ENCODE peak calls at places on chromosome 1, in nine cellular contexts. Q is kidney; Y is GM23248; A is CD4-positive, CD25-positive, alpha-beta regulatory T cell; W is PC-9; V is endothelial cell of umbilical vein; I is tibial artery; H is PC-3; K is BE2C. X is an unnamed sample. For H3K4me1 and H3K36me3, the result is how much of the 10 kb centered on the place peaks cover.

GRCh38 chr1:233668146-233668724 is 54.3 kb downstream of the KCNK1 start:
- DNase-seq in Q (no peak), Y (no peak), A (no peak), W (no peak), V (no peak), I (no peak), H (peak), K (no peak), X (no peak)

GRCh38 chr1:90122679-90123340 is 127.9 kb downstream of the ZNF326 start:
- DNase-seq in Q (no peak), Y (no peak), A (no peak), W (no peak), V (no peak), I (no peak), H (no peak), K (no peak), X (no peak)

GRCh38 chr1:90834354-90835171 is 117.5 kb upstream of the BARHL2 start:
- DNase-seq in Q (no peak), Y (peak), A (no peak), W (no peak), V (no peak), I (no peak), H (no peak), K (no peak), X (no peak)

GRCh38 chr1:6099787-6100765 is 54.4 kb downstream of the KCNAB2 start:
- DNase-seq in Q (peak), Y (no peak), A (no peak), W (no peak), V (no peak), I (no peak), H (peak), K (peak), X (no peak)

GRCh38 chr1:51347398-51348146 is 17.2 kb upstream of the TTC39A start:
- DNase-seq in Q (no peak), Y (no peak), A (no peak), W (no peak), V (no peak), I (no peak), H (no peak), K (no peak), X (no peak)

GRCh38 chr1:182957902-182958395 is 5.0 kb upstream of the SHCBP1L start:
- DNase-seq in Q (no peak), Y (no peak), A (no peak), W (no peak), V (no peak), I (no peak), H (no peak), K (no peak), X (no peak)

GRCh38 chr1:63827411-63828321 is 53.8 kb downstream of the ROR1 start:
- DNase-seq in Q (no peak), Y (peak), A (no peak), W (no peak), V (no peak), I (no peak), H (no peak), K (no peak), X (no peak)

GRCh38 chr1:111927652-111928051 is 61.8 kb downstream of the KCND3 start:
- DNase-seq in Q (no peak), Y (no peak), A (no peak), W (no peak), V (no peak), I (no peak), H (no peak), K (no peak), X (no peak)

GRCh38 chr1:19258353-19258752 is 6.7 kb downstream of the MRTO4 start:
- DNase-seq in Q (no peak), Y (no peak), A (no peak), W (no peak), V (no peak), I (no peak), H (no peak), K (no peak), X (no peak)

GRCh38 chr1:180236698-180237509 is 6.8 kb downstream of the LHX4 start:
- DNase-seq in Q (no peak), Y (no peak), A (no peak), W (no peak), V (no peak), I (peak), H (no peak), K (no peak), X (no peak)

GRCh38 chr1:167365360-167365759 is 144.7 kb downstream of the POU2F1 start:
- DNase-seq in Q (no peak), Y (no peak), A (no peak), W (no peak), V (no peak), I (no peak), H (no peak), K (no peak), X (no peak)

GRCh38 chr1:198462365-198463025 is 78.0 kb downstream of the ATP6V1G3 start:
- DNase-seq in Q (no peak), Y (peak), A (no peak), W (no peak), V (peak), I (no peak), H (peak), K (no peak), X (peak)

GRCh38 chr1:226083303-226084101 is 21.0 kb downstream of the H3-3A start:
- DNase-seq in Q (peak), Y (peak), A (peak), W (peak), V (peak), I (peak), H (peak), K (peak), X (peak)

GRCh38 chr1:85216697-85217096 is 15.9 kb upstream of the SYDE2 start:
- DNase-seq in Q (no peak), Y (no peak), A (no peak), W (no peak), V (no peak), I (no peak), H (no peak), K (no peak), X (no peak)

GRCh38 chr1:85223334-85223733 is 22.5 kb upstream of the SYDE2 start:
- DNase-seq in Q (no peak), Y (no peak), A (no peak), W (no peak), V (no peak), I (no peak), H (no peak), K (no peak), X (no peak)

GRCh38 chr1:85219853-85220610 is 19.2 kb upstream of the SYDE2 start:
- DNase-seq in Q (no peak), Y (no peak), A (no peak), W (no peak), V (no peak), I (no peak), H (no peak), K (no peak), X (no peak)

GRCh38 chr1:85224734-85225623 is 24.2 kb upstream of the SYDE2 start:
- DNase-seq in Q (no peak), Y (no peak), A (no peak), W (peak), V (no peak), I (no peak), H (peak), K (no peak), X (peak)

DNA sequence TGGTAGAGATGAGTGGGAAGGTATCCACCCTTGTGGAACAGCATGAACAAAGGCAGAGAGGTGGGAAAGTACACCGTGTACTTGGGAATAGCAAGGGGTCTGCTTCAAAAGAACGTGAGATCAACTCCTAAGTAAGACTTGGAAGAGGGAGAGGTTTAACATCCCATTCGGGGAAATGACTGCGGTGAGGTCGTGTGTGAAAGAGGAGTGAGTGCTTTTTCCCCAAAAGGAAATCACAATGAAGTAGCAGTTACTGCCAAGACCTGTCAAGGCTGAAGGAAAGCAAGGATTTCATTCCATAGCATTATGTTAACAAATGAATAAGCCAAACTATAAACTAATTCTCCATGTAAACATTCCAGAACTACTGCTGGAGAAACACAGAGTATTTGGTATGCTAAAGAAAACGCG is 19.9 kb upstream of the SYDE2 start:
- DNase-seq in Q (no peak), Y (no peak), A (no peak), W (no peak), V (no peak), I (no peak), H (no peak), K (no peak), X (peak)
- H3K4me3 ChIP-seq in Q (no peak), Y (no peak), A (no peak), W (no peak), V (no peak), I (no peak), H (no peak), K (no peak), X (no peak)

GRCh38 chr1:179047637-179048002 is 21.9 kb downstream of the FAM20B start:
- DNase-seq in Q (no peak), Y (no peak), A (no peak), W (no peak), V (no peak), I (no peak), H (no peak), K (no peak), X (no peak)
- H3K4me1 ChIP-seq in Q (under half), Y (under half), A (under half), W (under half), V (under half), I (under half), H (under half), K (under half), X (under half)

DNA sequence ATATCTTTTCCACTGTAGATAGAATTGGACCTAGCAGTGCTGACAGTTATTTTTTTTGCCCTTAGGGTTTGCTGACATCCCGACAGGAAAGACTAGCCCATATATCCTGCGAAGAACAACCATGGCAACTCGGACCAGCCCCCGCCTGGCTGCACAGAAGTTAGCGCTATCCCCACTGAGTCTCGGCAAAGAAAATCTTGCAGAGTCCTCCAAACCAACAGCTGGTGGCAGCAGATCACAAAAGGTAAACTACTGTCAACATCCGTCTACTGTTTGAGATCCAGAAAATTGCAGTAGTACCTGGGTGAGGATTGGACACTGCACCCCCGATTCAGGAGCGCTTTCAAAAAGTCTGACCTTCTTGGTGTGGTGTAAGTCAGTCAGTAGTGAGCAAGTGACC is 55.8 kb downstream of the CENPF start:
- DNase-seq in Q (no peak), Y (peak), A (no peak), W (no peak), V (peak), I (no peak), H (peak), K (peak), X (peak)
- H3K36me3 ChIP-seq in Q (under half), Y (under half), A (under half), W (half or more), V (under half), I (under half), H (half or more), K (half or more), X (under half)

DNA sequence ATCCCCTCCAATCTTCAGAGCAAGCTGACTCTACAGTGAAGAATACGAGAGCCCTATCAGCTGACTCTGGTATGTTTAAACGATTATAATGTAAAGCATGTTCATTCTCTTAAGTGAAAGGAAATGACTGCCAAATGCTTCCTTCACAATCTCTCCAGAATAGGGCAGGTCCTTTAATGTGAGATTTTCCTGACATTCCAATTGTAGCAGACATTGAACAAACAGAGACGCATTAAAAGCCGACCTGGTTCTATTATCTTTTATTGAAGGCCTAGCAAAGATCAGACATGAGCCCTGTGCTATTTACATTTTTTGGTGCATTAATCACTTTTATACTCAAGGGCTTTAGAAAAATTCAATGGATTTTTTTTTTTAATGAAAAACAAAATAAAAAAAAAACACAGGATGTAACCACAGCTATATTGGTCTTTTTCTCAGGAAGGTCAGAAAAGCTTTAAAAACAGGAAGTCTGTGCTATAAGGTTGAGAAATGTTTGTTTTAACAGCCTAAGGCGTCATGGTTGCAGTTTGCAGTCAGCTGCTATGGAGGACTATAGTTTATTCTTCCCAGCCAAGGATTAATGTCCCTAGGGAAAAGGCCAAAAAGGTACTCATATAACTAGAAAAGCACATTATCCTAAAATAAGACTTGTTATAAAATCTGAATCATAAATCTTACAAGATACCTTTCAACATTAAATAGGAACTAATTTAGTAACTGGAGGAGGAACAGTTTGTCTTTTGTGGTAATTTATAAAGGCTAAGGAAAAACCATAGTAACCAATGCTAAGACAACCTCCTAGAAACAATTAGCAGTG is 104.8 kb downstream of the RERE start:
- DNase-seq in Q (no peak), Y (peak), A (no peak), W (peak), V (peak), I (no peak), H (peak), K (no peak), X (peak)
- H3K4me3 ChIP-seq in Q (no peak), Y (peak), A (peak), W (peak), V (no peak), I (no peak), H (peak), K (no peak), X (peak)

DNA sequence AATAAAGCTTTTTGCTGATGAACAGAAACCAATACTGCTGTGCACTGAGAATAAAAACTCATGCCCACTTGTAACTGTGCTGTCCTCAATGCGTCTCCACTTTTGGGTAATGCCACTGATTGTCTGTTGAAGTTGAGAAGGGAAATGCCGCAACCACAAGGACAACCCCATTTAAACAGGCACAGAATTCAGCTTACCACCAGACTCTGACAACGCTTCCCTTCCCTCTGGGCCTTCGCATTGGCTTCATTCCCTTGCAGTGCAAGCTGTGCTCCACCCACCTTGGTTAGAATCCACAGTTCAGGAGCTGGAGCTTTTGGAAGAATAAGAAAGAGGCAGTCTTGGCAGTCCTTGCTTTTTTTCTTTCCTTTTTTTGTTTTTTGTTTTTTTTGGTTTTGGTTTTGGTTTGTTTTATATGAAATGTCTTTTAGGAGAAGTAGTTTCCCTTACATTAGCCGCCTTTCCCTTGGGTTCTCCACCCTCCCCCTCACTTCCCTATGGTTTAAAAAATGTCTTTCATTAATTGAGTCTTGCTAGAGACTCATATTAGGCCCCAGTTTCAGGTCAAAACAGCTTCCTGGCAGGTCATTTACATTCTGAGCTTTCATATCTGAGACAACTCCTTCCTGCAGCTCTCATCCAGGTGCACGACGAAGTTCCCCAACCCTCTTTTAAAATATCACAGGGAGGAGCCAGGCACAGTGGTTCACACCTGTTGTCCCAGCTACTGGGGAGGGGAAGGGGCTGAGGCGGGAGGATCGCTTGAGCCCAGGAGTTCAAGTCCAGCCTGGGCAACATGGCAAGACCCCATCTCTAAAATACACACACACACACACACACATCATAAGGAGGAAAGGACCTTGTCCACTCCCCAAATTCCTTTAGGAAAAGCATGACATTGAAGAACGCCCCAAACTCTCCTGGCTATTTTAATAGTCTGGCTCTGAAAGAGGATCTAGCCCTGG is 20.7 kb upstream of the LAX1 start:
- DNase-seq in Q (no peak), Y (peak), A (no peak), W (no peak), V (no peak), I (peak), H (no peak), K (no peak), X (no peak)
- H3K4me1 ChIP-seq in Q (under half), Y (under half), A (under half), W (under half), V (under half), I (under half), H (under half), K (under half), X (under half)

GRCh38 chr1:62637392-62638105 is 40.2 kb downstream of the ANGPTL3 start:
- DNase-seq in Q (no peak), Y (no peak), A (no peak), W (no peak), V (no peak), I (no peak), H (no peak), K (no peak), X (no peak)
- H3K36me3 ChIP-seq in Q (under half), Y (under half), A (under half), W (under half), V (under half), I (under half), H (under half), K (under half), X (half or more)

DNA sequence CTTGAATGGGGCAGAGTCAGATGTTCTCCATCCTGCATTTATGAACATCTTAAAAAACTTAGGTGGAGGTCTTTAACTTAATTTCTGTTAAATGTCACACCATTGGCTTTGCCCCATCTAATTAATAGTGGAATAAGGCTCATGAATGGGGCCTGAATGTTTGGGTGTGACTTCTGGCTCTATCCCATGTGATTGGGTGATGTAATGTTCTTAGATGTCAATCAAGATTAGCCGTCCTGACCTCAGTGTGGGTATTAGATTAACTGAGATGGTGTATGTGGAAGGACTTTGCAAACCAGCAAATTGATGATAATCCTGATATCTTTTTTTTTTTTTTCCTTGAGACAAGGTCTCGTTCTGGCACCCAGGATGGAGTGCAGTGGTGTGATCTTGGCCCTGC is 38.1 kb downstream of the C1orf21 start:
- DNase-seq in Q (no peak), Y (no peak), A (no peak), W (no peak), V (no peak), I (no peak), H (no peak), K (no peak), X (no peak)
- H3K4me3 ChIP-seq in Q (no peak), Y (no peak), A (no peak), W (no peak), V (no peak), I (no peak), H (no peak), K (no peak), X (no peak)